ENCODE peak calls at places on chromosomes 6 and 20, in six cellular contexts. Y is COR-L47, K is brain microvascular endothelial cell, V is M059J, A is SHP77 treated with DMSO at 0.1 percent for 48 hours, W is erythroblast. M is an unnamed sample.

GRCh38 chr6:56906752-56907151 is 48.2 kb upstream of the BEND6 start:
- DNase-seq in Y (no peak), K (peak; percentile 20), V (peak; percentile 59), A (no peak), W (no peak), M (no peak)

GRCh38 chr20:23074052-23074451 is 12.1 kb downstream of the CD93 start:
- DNase-seq in Y (no peak), K (no peak), V (no peak), A (no peak), W (no peak), M (no peak)

GRCh38 chr6:74343804-74344203 is 647.8 kb downstream of the CD109 start:
- DNase-seq in Y (peak; percentile 1), K (no peak), V (peak; percentile 33), A (no peak), W (no peak), M (no peak)

GRCh38 chr6:136137008-136137689 is 113.0 kb downstream of the MTFR2 start:
- DNase-seq in Y (no peak), K (peak; percentile 24), V (peak; percentile 15), A (no peak), W (no peak), M (peak; percentile 21)

GRCh38 chr6:28203201-28203600 is 21.9 kb upstream of the ZSCAN9 start:
- DNase-seq in Y (no peak), K (no peak), V (no peak), A (no peak), W (no peak), M (no peak)

GRCh38 chr6:38818691-38819090 is 103.6 kb downstream of the DNAH8 start:
- DNase-seq in Y (no peak), K (no peak), V (no peak), A (no peak), W (no peak), M (no peak)

GRCh38 chr6:14912226-14912625 is 333.6 kb upstream of the JARID2 start:
- DNase-seq in Y (no peak), K (no peak), V (no peak), A (no peak), W (peak; percentile 53), M (no peak)

GRCh38 chr20:48070961-48071645 is 285.8 kb upstream of the SULF2 start:
- DNase-seq in Y (no peak), K (no peak), V (no peak), A (no peak), W (no peak), M (no peak)

GRCh38 chr20:9253140-9253539 is 184.3 kb downstream of the PLCB4 start:
- DNase-seq in Y (no peak), K (no peak), V (no peak), A (no peak), W (no peak), M (no peak)

GRCh38 chr6:96520039-96520850 is 1.4 kb upstream of the UFL1 start:
- DNase-seq in Y (no peak), K (peak; percentile 56), V (peak; percentile 62), A (no peak), W (no peak), M (no peak)

GRCh38 chr6:143973097-143973979 is 34.7 kb downstream of the PLAGL1 start:
- DNase-seq in Y (no peak), K (no peak), V (no peak), A (no peak), W (no peak), M (no peak)

GRCh38 chr6:157962601-157963084 is 19.0 kb upstream of the SYNJ2 start:
- DNase-seq in Y (no peak), K (peak; percentile 73), V (no peak), A (no peak), W (no peak), M (no peak)

GRCh38 chr20:11008444-11008843 is 334.6 kb upstream of the JAG1 start:
- DNase-seq in Y (no peak), K (no peak), V (no peak), A (no peak), W (no peak), M (no peak)

GRCh38 chr6:16305246-16305725 is 66.9 kb downstream of the GMPR start:
- DNase-seq in Y (no peak), K (no peak), V (no peak), A (no peak), W (peak; percentile 12), M (no peak)

GRCh38 chr6:33249732-33250625 is 21.7 kb downstream of the VPS52 start:
- DNase-seq in Y (no peak), K (peak; percentile 81), V (peak; percentile 99), A (no peak), W (peak; percentile 47), M (no peak)

GRCh38 chr6:166460473-166461437 is 78.0 kb upstream of the MPC1 start:
- DNase-seq in Y (no peak), K (no peak), V (peak; percentile 34), A (no peak), W (no peak), M (no peak)

GRCh38 chr20:44584103-44584690 is 1.8 kb downstream of the PKIG start:
- DNase-seq in Y (no peak), K (no peak), V (no peak), A (no peak), W (no peak), M (no peak)

GRCh38 chr20:57319584-57319983 is 10.0 kb upstream of the SPO11 start:
- DNase-seq in Y (no peak), K (no peak), V (no peak), A (no peak), W (no peak), M (no peak)

GRCh38 chr6:7230327-7230691 is 82.7 kb downstream of the SSR1 start:
- DNase-seq in Y (no peak), K (no peak), V (no peak), A (no peak), W (no peak), M (no peak)

GRCh38 chr6:150310539-150310938 is 58.3 kb upstream of the IYD start:
- DNase-seq in Y (no peak), K (no peak), V (no peak), A (no peak), W (no peak), M (no peak)

GRCh38 chr6:153058291-153058690 is 55.8 kb upstream of the MTRF1L start:
- DNase-seq in Y (no peak), K (no peak), V (peak; percentile 75), A (no peak), W (peak; percentile 12), M (no peak)

GRCh38 chr20:18702736-18703135 is 110.8 kb upstream of the SCP2D1 start:
- DNase-seq in Y (no peak), K (peak; percentile 7), V (no peak), A (no peak), W (no peak), M (no peak)

GRCh38 chr20:22303523-22303922 is 280.8 kb downstream of the FOXA2 start:
- DNase-seq in Y (no peak), K (no peak), V (peak; percentile 11), A (no peak), W (no peak), M (no peak)

GRCh38 chr6:34025851-34026250 is 120.0 kb downstream of the GRM4 start:
- DNase-seq in Y (peak; percentile 91), K (no peak), V (no peak), A (no peak), W (no peak), M (no peak)

GRCh38 chr20:58482416-58482815 is 32.8 kb downstream of the APCDD1L start:
- DNase-seq in Y (no peak), K (peak; percentile 32), V (peak; percentile 75), A (no peak), W (no peak), M (no peak)

GRCh38 chr6:42629845-42630244 is 66.0 kb downstream of the UBR2 start:
- DNase-seq in Y (no peak), K (no peak), V (peak; percentile 19), A (no peak), W (no peak), M (no peak)

GRCh38 chr6:153263489-153263888 is 132.4 kb upstream of the RGS17 start:
- DNase-seq in Y (no peak), K (no peak), V (no peak), A (no peak), W (no peak), M (no peak)

GRCh38 chr6:147029923-147030322 is 174.3 kb upstream of the STXBP5 start:
- DNase-seq in Y (no peak), K (no peak), V (no peak), A (no peak), W (no peak), M (no peak)

GRCh38 chr6:118565317-118565960 is 17.3 kb downstream of the PLN start:
- DNase-seq in Y (no peak), K (no peak), V (peak; percentile 48), A (peak; percentile 11), W (peak; percentile 38), M (peak; percentile 53)

GRCh38 chr20:37305839-37306238 is 16.4 kb downstream of the MANBAL start:
- DNase-seq in Y (no peak), K (no peak), V (no peak), A (no peak), W (no peak), M (no peak)

GRCh38 chr6:87731818-87732661 is 30.0 kb upstream of the AKIRIN2 start:
- DNase-seq in Y (peak; percentile 87), K (peak; percentile 59), V (peak; percentile 92), A (peak; percentile 29), W (peak; percentile 90), M (peak; percentile 85)

GRCh38 chr20:46674253-46675083 is 14.8 kb downstream of the TP53RK start:
- DNase-seq in Y (no peak), K (no peak), V (no peak), A (no peak), W (no peak), M (no peak)

GRCh38 chr20:36098364-36098763 is 56.2 kb upstream of the EPB41L1 start:
- DNase-seq in Y (no peak), K (no peak), V (peak; percentile 71), A (no peak), W (no peak), M (no peak)

GRCh38 chr6:54717849-54718455 is 128.6 kb upstream of the FAM83B start:
- DNase-seq in Y (peak; percentile 70), K (peak; percentile 59), V (peak; percentile 60), A (peak; percentile 24), W (peak; percentile 70), M (peak; percentile 66)

GRCh38 chr6:108518714-108519576 is 41.8 kb upstream of the FOXO3 start:
- DNase-seq in Y (no peak), K (peak; percentile 35), V (peak; percentile 46), A (no peak), W (peak; percentile 49), M (no peak)

GRCh38 chr6:88870728-88871330 is 92.6 kb downstream of the RNGTT start:
- DNase-seq in Y (peak; percentile 58), K (peak; percentile 63), V (peak; percentile 56), A (no peak), W (peak; percentile 82), M (peak; percentile 41)